ENCODE peak calls at places on chromosomes 16 and 17, in six cellular contexts. U is dorsolateral prefrontal cortex, F is cardiac muscle cell, C is astrocyte of the cerebellum, Y is AG04449, Q is stomach. N is an unnamed sample.

GRCh38 chr17:71107136-71107535 is 937.8 kb downstream of the KCNJ2 start:
- DNase-seq in U (no peak), F (no peak), C (no peak), Y (no peak), Q (no peak), N (no peak)

GRCh38 chr17:47946929-47947397 is 5.6 kb downstream of the PNPO start:
- DNase-seq in U (peak; percentile 72), F (peak; percentile 71), C (peak; percentile 52), Y (peak; percentile 36), Q (peak; percentile 92), N (peak; percentile 81)

GRCh38 chr17:56441331-56441730 is 152.2 kb upstream of the NOG start:
- DNase-seq in U (no peak), F (no peak), C (no peak), Y (peak; percentile 54), Q (no peak), N (no peak)

GRCh38 chr17:55303701-55304145 is 39.0 kb downstream of the HLF start:
- DNase-seq in U (no peak), F (no peak), C (no peak), Y (no peak), Q (no peak), N (no peak)

GRCh38 chr17:41160648-41161047 is at the start of gene KRTAP4-4:
- DNase-seq in U (no peak), F (no peak), C (no peak), Y (no peak), Q (no peak), N (no peak)

GRCh38 chr16:49876716-49877129 is 20.8 kb upstream of the ZNF423 start:
- DNase-seq in U (no peak), F (peak; percentile 76), C (no peak), Y (no peak), Q (peak; percentile 68), N (peak; percentile 83)

GRCh38 chr17:64506201-64506575 is at the start of gene DDX5:
- DNase-seq in U (peak; percentile 94), F (peak; percentile 98), C (no peak), Y (peak; percentile 74), Q (peak; percentile 98), N (peak; percentile 99)

GRCh38 chr16:9091867-9092281 is 430 bp downstream of the HAPSTR1 start:
- DNase-seq in U (no peak), F (peak; percentile 22), C (no peak), Y (no peak), Q (peak; percentile 41), N (peak; percentile 83)

GRCh38 chr16:31143036-31143888 is 6.6 kb downstream of the PRSS36 start:
- DNase-seq in U (no peak), F (no peak), C (no peak), Y (no peak), Q (no peak), N (no peak)
- H3K4me3 ChIP-seq in U (peak overlapping the region; percentile 70), F (no peak overlapping the region), C (peak overlapping the region; percentile 36), Y (peak overlapping the region; percentile 57), Q (peak overlapping the region; percentile 57), N (peak overlapping the region; percentile 56)

GRCh38 chr17:76241205-76241539 is 879 bp upstream of the RNF157 start:
- DNase-seq in U (no peak), F (no peak), C (no peak), Y (no peak), Q (peak; percentile 48), N (no peak)

GRCh38 chr17:76239538-76240274 is 587 bp downstream of the RNF157 start:
- DNase-seq in U (no peak), F (peak; percentile 17), C (no peak), Y (no peak), Q (no peak), N (no peak)

GRCh38 chr17:76240461-76241204 is at the start of gene RNF157:
- DNase-seq in U (peak; percentile 58), F (peak; percentile 88), C (no peak), Y (no peak), Q (peak; percentile 66), N (peak; percentile 80)

GRCh38 chr17:76237859-76238313 is 2.4 kb downstream of the RNF157 start:
- DNase-seq in U (no peak), F (no peak), C (no peak), Y (no peak), Q (no peak), N (no peak)

DNA sequence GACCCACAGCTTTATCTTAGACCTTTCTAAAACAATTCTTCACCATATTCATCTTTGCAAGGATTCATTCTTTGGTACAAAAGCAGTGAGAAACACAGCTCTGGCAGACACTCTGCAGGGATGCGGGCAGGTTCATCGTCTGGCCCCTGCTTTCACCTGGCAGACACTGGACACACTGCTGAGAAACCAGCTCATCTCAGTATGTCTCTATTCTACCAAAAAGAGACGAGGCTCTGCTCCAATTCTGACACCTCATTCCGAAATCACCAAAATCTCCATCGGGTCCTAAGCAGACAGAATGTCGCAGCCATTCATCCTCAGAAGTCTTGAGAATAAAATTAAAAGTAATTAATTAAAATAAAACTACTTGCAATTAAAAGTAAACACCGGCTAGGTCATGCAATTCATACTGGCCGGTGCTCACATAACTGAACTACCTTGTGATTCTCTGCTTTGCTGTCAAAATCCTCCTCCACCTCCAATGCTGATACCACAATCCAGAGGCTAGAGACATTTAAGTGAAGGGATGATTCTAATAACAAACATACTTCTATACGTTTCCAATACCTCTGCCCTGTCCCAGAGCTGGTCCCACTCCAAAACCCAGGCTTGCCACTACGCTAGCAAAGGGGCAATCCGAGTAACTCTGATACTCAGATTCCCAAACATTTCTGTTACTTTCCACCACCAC is 1.3 kb downstream of the RNF157 start:
- DNase-seq in U (no peak), F (no peak), C (no peak), Y (no peak), Q (no peak), N (no peak)
- H3K4me3 ChIP-seq in U (peak overlapping the region; percentile 84), F (no peak overlapping the region), C (no peak overlapping the region), Y (no peak overlapping the region), Q (no peak overlapping the region), N (no peak overlapping the region)

GRCh38 chr17:79779661-79780365 is 1.9 kb downstream of the CBX2 start:
- DNase-seq in U (no peak), F (no peak), C (no peak), Y (no peak), Q (no peak), N (peak; percentile 21)
- H3K4me3 ChIP-seq in U (no peak overlapping the region), F (no peak overlapping the region), C (no peak overlapping the region), Y (no peak overlapping the region), Q (no peak overlapping the region), N (no peak overlapping the region)

DNA sequence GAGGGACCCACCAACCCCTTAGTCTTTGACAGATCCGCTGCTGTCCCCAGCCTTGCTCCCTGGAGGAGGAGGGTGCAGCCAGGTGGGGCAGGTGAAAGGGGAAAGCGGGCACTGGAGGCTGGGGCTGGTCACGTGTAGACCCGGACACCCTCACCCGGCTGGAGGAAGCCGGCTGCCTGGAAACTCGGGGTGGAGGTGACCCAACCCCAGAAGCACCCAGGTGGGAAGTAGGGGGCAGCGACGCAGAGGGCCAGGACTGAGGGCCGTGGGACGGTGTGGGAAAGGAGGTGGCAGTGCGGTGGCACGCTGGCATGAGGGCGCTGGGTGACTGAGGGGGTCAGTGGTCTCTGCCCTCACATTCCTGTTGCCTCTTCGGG is 2.7 kb downstream of the TRAF7 start:
- DNase-seq in U (no peak), F (no peak), C (no peak), Y (no peak), Q (no peak), N (no peak)
- H3K4me3 ChIP-seq in U (peak overlapping the region; percentile 37), F (no peak overlapping the region), C (no peak overlapping the region), Y (no peak overlapping the region), Q (no peak overlapping the region), N (no peak overlapping the region)

GRCh38 chr17:49003557-49004511 is 6.6 kb downstream of the IGF2BP1 start:
- DNase-seq in U (no peak), F (peak; percentile 76), C (no peak), Y (no peak), Q (no peak), N (no peak)
- H3K4me3 ChIP-seq in U (no peak overlapping the region), F (peak overlapping the region; percentile 96), C (peak overlapping the region; percentile 41), Y (peak overlapping the region; percentile 58), Q (no peak overlapping the region), N (no peak overlapping the region)

GRCh38 chr17:72422204-72422504 is 301.3 kb downstream of the SOX9 start:
- DNase-seq in U (no peak), F (no peak), C (no peak), Y (no peak), Q (no peak), N (no peak)
- H3K4me3 ChIP-seq in U (no peak overlapping the region), F (no peak overlapping the region), C (no peak overlapping the region), Y (no peak overlapping the region), Q (no peak overlapping the region), N (no peak overlapping the region)

N was measured in upper lobe of right lung.